ENCODE peak calls at places on chromosomes 5 and 9, in ten cellular contexts. M, H, W, S, D, I, U, E, R and C are unnamed samples.
A peak's percentile ranks its signal among the peaks of the same experiment; 100 is the strongest.

GRCh38 chr5:90170231-90170630 is 239.3 kb downstream of the CETN3 start:
- DNase-seq in S (no peak), M (no peak), W (no peak), D (no peak), H (no peak), U (no peak), I (no peak), E (no peak), R (peak; percentile 50), C (no peak)

GRCh38 chr9:98998441-98999151 is 54.9 kb downstream of the COL15A1 start:
- DNase-seq in H (peak; percentile 90), R (no peak), S (peak; percentile 60), M (no peak), I (peak; percentile 25), E (peak; percentile 92), D (no peak), U (peak; percentile 37), W (peak; percentile 89), C (peak; percentile 57)

GRCh38 chr9:120434532-120434931 is 145.4 kb downstream of the CDK5RAP2 start:
- DNase-seq in M (no peak), H (no peak), E (no peak), S (no peak), D (no peak), U (no peak), W (peak; percentile 38), R (no peak), I (no peak), C (no peak)

GRCh38 chr9:138007566-138008080 is 130.0 kb downstream of the CACNA1B start:
- DNase-seq in W (no peak), E (no peak), I (no peak), R (no peak), S (no peak), H (no peak), D (no peak), M (no peak), U (no peak), C (no peak)

GRCh38 chr5:42879267-42879666 is 67.6 kb upstream of the SELENOP start:
- DNase-seq in M (no peak), E (no peak), I (no peak), S (no peak), R (no peak), H (no peak), W (no peak), U (no peak), D (no peak), C (no peak)

GRCh38 chr5:63963080-63963735 is 963 bp upstream of the HTR1A start:
- DNase-seq in E (peak; percentile 72), D (peak; percentile 41), M (peak; percentile 56), S (peak; percentile 68), I (no peak), W (no peak), U (peak; percentile 7), H (peak; percentile 78), R (peak; percentile 54), C (no peak)

GRCh38 chr5:131147258-131147657 is 17.8 kb downstream of the HINT1 start:
- DNase-seq in M (no peak), R (no peak), H (no peak), S (no peak), W (no peak), U (no peak), D (no peak), E (no peak), I (no peak), C (no peak)

GRCh38 chr5:124732349-124732875 is 14.0 kb downstream of the ZNF608 start:
- DNase-seq in M (no peak), H (no peak), E (no peak), I (no peak), D (no peak), S (no peak), U (no peak), R (no peak), W (no peak), C (no peak)

GRCh38 chr5:137294604-137295003 is 204.5 kb downstream of the SPOCK1 start:
- DNase-seq in S (no peak), R (no peak), D (no peak), W (no peak), U (no peak), H (no peak), I (no peak), E (no peak), M (no peak), C (no peak)

GRCh38 chr9:81103597-81104471 is 585.5 kb downstream of the TLE1 start:
- DNase-seq in W (no peak), E (no peak), H (no peak), U (no peak), M (no peak), I (no peak), S (no peak), R (peak; percentile 12), D (no peak), C (no peak)

GRCh38 chr5:135829681-135830383 is 4.6 kb upstream of the SLC25A48 start:
- DNase-seq in M (peak; percentile 20), U (peak; percentile 12), I (no peak), D (no peak), E (peak; percentile 87), S (peak; percentile 56), H (peak; percentile 84), W (peak; percentile 57), R (peak; percentile 72), C (no peak)